ENCODE peak calls at places on chromosomes 12 and 14, in seven cellular contexts. One of them, this sample, is unnamed.

GRCh38 chr14:63603749-63604277 is 37.9 kb downstream of the WDR89 start:
- DNase-seq in activated T-helper 1 cell treated with anti-CD3 and anti-CD28 coated beads, Interleukin-12 subunit alpha, Interleukin-12 subunit beta, Interleukin-2, Interleukin-4 antibody, amounts not matched to agents 30 ng/mL and 10 ng/mL and 1 ng/mL, durations not matched to agents 14 hours and 24 hours and 36 hours: no peak
- DNase-seq in AML-193: no peak
- DNase-seq in amniotic epithelial cell: no peak
- DNase-seq in AG08396: no peak
- DNase-seq in frontal cortex: no peak
- DNase-seq in Right ventricle myocardium superior: no peak
- DNase-seq in this sample: no peak

GRCh38 chr12:116508145-116509121 is 50.7 kb upstream of the MAP1LC3B2 start:
- DNase-seq in AML-193: no peak
- DNase-seq in AG08396: peak
- DNase-seq in Right ventricle myocardium superior: peak
- DNase-seq in activated T-helper 1 cell treated with anti-CD3 and anti-CD28 coated beads, Interleukin-12 subunit alpha, Interleukin-12 subunit beta, Interleukin-2, Interleukin-4 antibody, amounts not matched to agents 30 ng/mL and 10 ng/mL and 1 ng/mL, durations not matched to agents 14 hours and 24 hours and 36 hours: no peak
- DNase-seq in amniotic epithelial cell: no peak
- DNase-seq in frontal cortex: no peak
- DNase-seq in this sample: no peak

GRCh38 chr12:23099604-23100003 is 474.6 kb downstream of the ETNK1 start:
- DNase-seq in Right ventricle myocardium superior: no peak
- DNase-seq in activated T-helper 1 cell treated with anti-CD3 and anti-CD28 coated beads, Interleukin-12 subunit alpha, Interleukin-12 subunit beta, Interleukin-2, Interleukin-4 antibody, amounts not matched to agents 30 ng/mL and 10 ng/mL and 1 ng/mL, durations not matched to agents 14 hours and 24 hours and 36 hours: no peak
- DNase-seq in AG08396: no peak
- DNase-seq in frontal cortex: no peak
- DNase-seq in AML-193: no peak
- DNase-seq in amniotic epithelial cell: no peak
- DNase-seq in this sample: no peak

GRCh38 chr14:98953544-98954346 is 318.3 kb downstream of the BCL11B start:
- DNase-seq in AG08396: peak
- DNase-seq in frontal cortex: no peak
- DNase-seq in amniotic epithelial cell: peak
- DNase-seq in Right ventricle myocardium superior: peak
- DNase-seq in AML-193: no peak
- DNase-seq in activated T-helper 1 cell treated with anti-CD3 and anti-CD28 coated beads, Interleukin-12 subunit alpha, Interleukin-12 subunit beta, Interleukin-2, Interleukin-4 antibody, amounts not matched to agents 30 ng/mL and 10 ng/mL and 1 ng/mL, durations not matched to agents 14 hours and 24 hours and 36 hours: no peak
- DNase-seq in this sample: no peak

GRCh38 chr12:52555577-52555976 is 2.6 kb upstream of the KRT71 start:
- DNase-seq in activated T-helper 1 cell treated with anti-CD3 and anti-CD28 coated beads, Interleukin-12 subunit alpha, Interleukin-12 subunit beta, Interleukin-2, Interleukin-4 antibody, amounts not matched to agents 30 ng/mL and 10 ng/mL and 1 ng/mL, durations not matched to agents 14 hours and 24 hours and 36 hours: no peak
- DNase-seq in frontal cortex: no peak
- DNase-seq in AML-193: no peak
- DNase-seq in Right ventricle myocardium superior: no peak
- DNase-seq in AG08396: no peak
- DNase-seq in amniotic epithelial cell: no peak
- DNase-seq in this sample: no peak

GRCh38 chr14:23360496-23360895 is 4.5 kb downstream of the EFS start:
- DNase-seq in activated T-helper 1 cell treated with anti-CD3 and anti-CD28 coated beads, Interleukin-12 subunit alpha, Interleukin-12 subunit beta, Interleukin-2, Interleukin-4 antibody, amounts not matched to agents 30 ng/mL and 10 ng/mL and 1 ng/mL, durations not matched to agents 14 hours and 24 hours and 36 hours: no peak
- DNase-seq in amniotic epithelial cell: no peak
- DNase-seq in AG08396: no peak
- DNase-seq in frontal cortex: peak
- DNase-seq in AML-193: no peak
- DNase-seq in Right ventricle myocardium superior: peak
- DNase-seq in this sample: no peak

GRCh38 chr12:46124132-46124847 is 133.9 kb upstream of the SCAF11 start:
- DNase-seq in amniotic epithelial cell: no peak
- DNase-seq in AML-193: no peak
- DNase-seq in Right ventricle myocardium superior: no peak
- DNase-seq in AG08396: no peak
- DNase-seq in activated T-helper 1 cell treated with anti-CD3 and anti-CD28 coated beads, Interleukin-12 subunit alpha, Interleukin-12 subunit beta, Interleukin-2, Interleukin-4 antibody, amounts not matched to agents 30 ng/mL and 10 ng/mL and 1 ng/mL, durations not matched to agents 14 hours and 24 hours and 36 hours: no peak
- DNase-seq in frontal cortex: no peak
- DNase-seq in this sample: no peak

GRCh38 chr14:74348241-74348734 is at the start of gene VRTN:
- DNase-seq in AML-193: no peak
- DNase-seq in activated T-helper 1 cell treated with anti-CD3 and anti-CD28 coated beads, Interleukin-12 subunit alpha, Interleukin-12 subunit beta, Interleukin-2, Interleukin-4 antibody, amounts not matched to agents 30 ng/mL and 10 ng/mL and 1 ng/mL, durations not matched to agents 14 hours and 24 hours and 36 hours: no peak
- DNase-seq in frontal cortex: no peak
- DNase-seq in AG08396: peak
- DNase-seq in Right ventricle myocardium superior: no peak
- DNase-seq in amniotic epithelial cell: no peak
- DNase-seq in this sample: no peak

GRCh38 chr12:92143280-92143679 is 2.4 kb downstream of the BTG1 start:
- DNase-seq in AML-193: no peak
- DNase-seq in Right ventricle myocardium superior: no peak
- DNase-seq in frontal cortex: no peak
- DNase-seq in activated T-helper 1 cell treated with anti-CD3 and anti-CD28 coated beads, Interleukin-12 subunit alpha, Interleukin-12 subunit beta, Interleukin-2, Interleukin-4 antibody, amounts not matched to agents 30 ng/mL and 10 ng/mL and 1 ng/mL, durations not matched to agents 14 hours and 24 hours and 36 hours: no peak
- DNase-seq in amniotic epithelial cell: no peak
- DNase-seq in AG08396: no peak
- DNase-seq in this sample: no peak

GRCh38 chr12:18446245-18446644 is 184.9 kb downstream of the PIK3C2G start:
- DNase-seq in frontal cortex: no peak
- DNase-seq in Right ventricle myocardium superior: no peak
- DNase-seq in activated T-helper 1 cell treated with anti-CD3 and anti-CD28 coated beads, Interleukin-12 subunit alpha, Interleukin-12 subunit beta, Interleukin-2, Interleukin-4 antibody, amounts not matched to agents 30 ng/mL and 10 ng/mL and 1 ng/mL, durations not matched to agents 14 hours and 24 hours and 36 hours: no peak
- DNase-seq in AML-193: no peak
- DNase-seq in amniotic epithelial cell: no peak
- DNase-seq in AG08396: no peak
- DNase-seq in this sample: peak

GRCh38 chr12:3246253-3246652 is 169.1 kb downstream of the TSPAN9 start:
- DNase-seq in activated T-helper 1 cell treated with anti-CD3 and anti-CD28 coated beads, Interleukin-12 subunit alpha, Interleukin-12 subunit beta, Interleukin-2, Interleukin-4 antibody, amounts not matched to agents 30 ng/mL and 10 ng/mL and 1 ng/mL, durations not matched to agents 14 hours and 24 hours and 36 hours: no peak
- DNase-seq in AML-193: no peak
- DNase-seq in frontal cortex: no peak
- DNase-seq in AG08396: no peak
- DNase-seq in amniotic epithelial cell: no peak
- DNase-seq in Right ventricle myocardium superior: no peak
- DNase-seq in this sample: no peak

GRCh38 chr14:51211149-51211548 is 28.9 kb upstream of the TMX1 start:
- DNase-seq in AML-193: no peak
- DNase-seq in amniotic epithelial cell: no peak
- DNase-seq in Right ventricle myocardium superior: no peak
- DNase-seq in activated T-helper 1 cell treated with anti-CD3 and anti-CD28 coated beads, Interleukin-12 subunit alpha, Interleukin-12 subunit beta, Interleukin-2, Interleukin-4 antibody, amounts not matched to agents 30 ng/mL and 10 ng/mL and 1 ng/mL, durations not matched to agents 14 hours and 24 hours and 36 hours: no peak
- DNase-seq in frontal cortex: no peak
- DNase-seq in AG08396: no peak
- DNase-seq in this sample: no peak

GRCh38 chr14:64970776-64971451 is 1.2 kb downstream of the RAB15 start:
- DNase-seq in frontal cortex: no peak
- DNase-seq in Right ventricle myocardium superior: no peak
- DNase-seq in AG08396: no peak
- DNase-seq in amniotic epithelial cell: no peak
- DNase-seq in activated T-helper 1 cell treated with anti-CD3 and anti-CD28 coated beads, Interleukin-12 subunit alpha, Interleukin-12 subunit beta, Interleukin-2, Interleukin-4 antibody, amounts not matched to agents 30 ng/mL and 10 ng/mL and 1 ng/mL, durations not matched to agents 14 hours and 24 hours and 36 hours: no peak
- DNase-seq in AML-193: no peak
- DNase-seq in this sample: no peak

GRCh38 chr14:44961151-44961729 is 507 bp downstream of the KLHL28 start:
- DNase-seq in AML-193: peak
- DNase-seq in activated T-helper 1 cell treated with anti-CD3 and anti-CD28 coated beads, Interleukin-12 subunit alpha, Interleukin-12 subunit beta, Interleukin-2, Interleukin-4 antibody, amounts not matched to agents 30 ng/mL and 10 ng/mL and 1 ng/mL, durations not matched to agents 14 hours and 24 hours and 36 hours: peak
- DNase-seq in amniotic epithelial cell: peak
- DNase-seq in Right ventricle myocardium superior: peak
- DNase-seq in AG08396: peak
- DNase-seq in frontal cortex: peak
- DNase-seq in this sample: peak

GRCh38 chr12:111636209-111636928 is 37.3 kb upstream of the ATXN2 start:
- DNase-seq in AG08396: peak
- DNase-seq in AML-193: no peak
- DNase-seq in amniotic epithelial cell: peak
- DNase-seq in frontal cortex: peak
- DNase-seq in activated T-helper 1 cell treated with anti-CD3 and anti-CD28 coated beads, Interleukin-12 subunit alpha, Interleukin-12 subunit beta, Interleukin-2, Interleukin-4 antibody, amounts not matched to agents 30 ng/mL and 10 ng/mL and 1 ng/mL, durations not matched to agents 14 hours and 24 hours and 36 hours: no peak
- DNase-seq in Right ventricle myocardium superior: peak
- DNase-seq in this sample: no peak

GRCh38 chr12:47870175-47870781 is 34.5 kb downstream of the VDR start:
- DNase-seq in AML-193: peak
- DNase-seq in frontal cortex: no peak
- DNase-seq in amniotic epithelial cell: peak
- DNase-seq in AG08396: peak
- DNase-seq in activated T-helper 1 cell treated with anti-CD3 and anti-CD28 coated beads, Interleukin-12 subunit alpha, Interleukin-12 subunit beta, Interleukin-2, Interleukin-4 antibody, amounts not matched to agents 30 ng/mL and 10 ng/mL and 1 ng/mL, durations not matched to agents 14 hours and 24 hours and 36 hours: no peak
- DNase-seq in Right ventricle myocardium superior: peak
- DNase-seq in this sample: no peak